ENCODE peak calls at places on chromosome 17, in four cellular contexts. I is A549, F is mesendoderm, A is PC-9. E is an unnamed sample.

GRCh38 chr17:17090642-17091103 is 48.4 kb downstream of the MPRIP start:
- DNase-seq in I (no peak), F (no peak), A (peak), E (no peak)

GRCh38 chr17:78113804-78114785 is 14.5 kb downstream of the TMC6 start:
- DNase-seq in I (no peak), F (no peak), A (no peak), E (no peak)

GRCh38 chr17:8791910-8792270 is 7.3 kb downstream of the MFSD6L start:
- DNase-seq in I (no peak), F (peak), A (no peak), E (no peak)

GRCh38 chr17:73644145-73645049 is at the start of gene SDK2:
- DNase-seq in I (peak), F (peak), A (no peak), E (peak)

GRCh38 chr17:60091908-60092331 is 13.2 kb upstream of the HEATR6 start:
- DNase-seq in I (no peak), F (no peak), A (no peak), E (no peak)

GRCh38 chr17:17042851-17043667 is 802 bp downstream of the MPRIP start:
- DNase-seq in I (no peak), F (peak), A (no peak), E (no peak)

GRCh38 chr17:40480501-40481003 is 20.9 kb downstream of the TNS4 start:
- DNase-seq in I (peak), F (peak), A (no peak), E (no peak)

GRCh38 chr17:57257213-57257873 is 1.0 kb downstream of the MSI2 start:
- DNase-seq in I (no peak), F (no peak), A (no peak), E (peak)

GRCh38 chr17:14061666-14062560 is 7.4 kb upstream of the COX10 start:
- DNase-seq in I (no peak), F (peak), A (peak), E (no peak)

GRCh38 chr17:56785396-56785795 is 48.3 kb downstream of the C17orf67 start:
- DNase-seq in I (no peak), F (no peak), A (no peak), E (no peak)

GRCh38 chr17:8831234-8831849 is 32.2 kb upstream of the MFSD6L start:
- DNase-seq in I (no peak), F (no peak), A (no peak), E (peak)

GRCh38 chr17:45131616-45132301 is 556 bp downstream of the PLCD3 start:
- DNase-seq in I (no peak), F (peak), A (peak), E (peak)

GRCh38 chr17:49572226-49572625 is 3.4 kb upstream of the NXPH3 start:
- DNase-seq in I (no peak), F (no peak), A (no peak), E (no peak)

GRCh38 chr17:61410100-61410551 is 10.5 kb downstream of the TBX2 start:
- DNase-seq in I (no peak), F (no peak), A (no peak), E (peak)

DNA sequence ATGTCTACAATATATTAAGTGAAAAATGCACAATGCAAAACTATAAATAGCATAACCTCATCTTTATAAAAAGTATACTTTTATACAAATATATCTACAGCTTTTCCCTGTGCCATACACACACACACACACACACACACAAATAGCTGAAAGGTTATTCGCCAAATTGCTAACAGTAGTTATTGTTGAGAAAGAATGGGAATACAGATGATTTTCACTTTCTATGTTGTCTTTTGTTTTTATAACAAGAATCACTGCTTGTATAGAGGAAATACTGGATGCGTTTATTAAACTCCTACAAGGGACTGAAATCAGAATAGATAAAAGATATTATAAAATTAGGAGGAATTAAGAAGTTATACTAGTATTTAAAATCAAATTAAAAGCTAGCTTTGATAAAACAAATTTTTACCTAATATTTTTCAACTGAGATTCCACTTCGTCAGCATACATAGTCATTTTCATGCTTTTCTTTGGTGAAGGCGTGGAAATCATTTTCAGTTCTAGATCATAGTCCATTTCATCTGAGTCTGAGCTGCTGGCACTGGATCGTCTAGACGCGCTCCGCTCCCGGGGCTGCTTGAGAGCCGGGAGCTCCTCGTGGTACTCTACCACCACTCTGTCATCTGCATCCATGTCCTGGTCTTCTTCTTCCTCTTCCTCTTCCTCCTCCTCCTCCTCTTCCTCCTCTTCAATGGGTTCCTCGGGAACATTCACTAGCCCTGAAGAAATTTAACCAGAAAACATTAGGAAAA is 17.0 kb upstream of the ITGAE start:
- DNase-seq in I (no peak), F (no peak), A (no peak), E (no peak)
- H3K27ac ChIP-seq in I (no peak), F (no peak), A (no peak), E (no peak)

GRCh38 chr17:43373343-43373742 is 25.4 kb upstream of the ARL4D start:
- DNase-seq in I (no peak), F (no peak), A (no peak), E (no peak)
- H3K27ac ChIP-seq in I (no peak), F (no peak), A (no peak), E (no peak)

DNA sequence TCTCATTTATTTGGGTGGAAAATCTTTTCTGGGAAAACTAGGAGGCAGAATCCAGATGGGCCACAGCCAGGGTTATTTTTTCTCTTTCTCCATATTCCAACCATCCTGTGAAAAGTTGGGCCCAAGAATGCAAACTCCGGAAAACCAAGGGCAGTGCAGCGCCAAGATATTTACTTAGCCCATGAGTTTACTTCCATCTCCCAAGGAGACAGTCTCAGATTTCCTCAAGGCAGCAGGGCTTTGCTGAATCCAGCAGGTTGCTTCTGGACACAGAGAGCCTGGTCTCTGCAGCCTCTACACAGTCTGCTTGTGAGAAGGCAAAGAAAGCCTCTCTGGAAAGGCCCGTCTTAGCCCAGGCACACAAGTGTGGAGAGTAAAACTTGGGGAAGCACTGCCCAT is 15.7 kb downstream of the COPRS start:
- DNase-seq in I (no peak), F (no peak), A (no peak), E (no peak)
- H3K27ac ChIP-seq in I (no peak), F (no peak), A (no peak), E (no peak)

GRCh38 chr17:4706121-4706520 is 2.2 kb upstream of the PELP1 start:
- DNase-seq in I (no peak), F (peak), A (no peak), E (no peak)
- H3K27ac ChIP-seq in I (no peak), F (no peak), A (no peak), E (no peak)

DNA sequence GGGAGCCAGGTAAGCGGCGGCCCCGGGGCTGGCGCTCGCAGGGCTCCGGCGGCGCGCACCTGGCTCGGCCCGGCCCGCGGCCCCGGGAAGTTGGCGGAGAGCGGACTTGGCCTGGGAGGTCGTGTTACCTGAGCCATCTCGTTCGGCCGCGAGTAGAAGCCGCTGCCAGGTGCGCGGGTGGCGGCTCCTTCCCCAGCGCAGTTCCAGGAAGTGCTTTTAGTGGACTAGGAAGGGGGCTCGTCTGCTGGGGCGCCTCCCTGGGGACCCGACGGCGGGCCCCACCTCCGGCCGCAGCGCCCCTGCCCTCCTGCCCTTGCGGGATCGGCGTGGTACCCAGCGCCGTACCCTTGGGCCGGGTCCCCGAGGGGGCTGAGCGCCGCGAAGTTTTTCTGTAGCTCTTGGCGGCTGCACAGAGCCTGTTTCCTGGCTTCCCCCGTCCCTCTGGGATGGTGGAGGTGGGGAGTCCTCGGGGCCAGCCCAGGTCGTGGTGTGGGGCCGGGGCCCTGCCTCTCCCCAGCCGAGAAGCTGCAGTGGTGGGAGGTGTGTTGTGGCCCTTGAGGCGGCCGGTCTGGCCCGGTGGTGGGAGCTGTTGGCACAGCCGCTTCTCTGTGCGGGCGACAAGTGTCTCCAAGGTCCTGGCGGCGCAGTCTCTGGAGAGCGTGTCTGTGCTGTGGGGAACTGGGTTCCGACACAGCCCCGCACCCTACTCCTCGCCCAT is 96.9 kb downstream of the RAB11FIP4 start:
- DNase-seq in I (no peak), F (peak), A (peak), E (no peak)
- H3K27ac ChIP-seq in I (peak), F (no peak), A (peak), E (peak)